ENCODE peak calls at places on chromosome 4, in nine cellular contexts. B is gastrocnemius medialis; A is thoracic aorta; C is A673; K is heart right ventricle; Q is PC-9; H is CD8-positive, alpha-beta memory T cell; Y is IMR-90; I is psoas muscle. G is an unnamed sample.

GRCh38 chr4:81757706-81758105 is 286.0 kb upstream of the RASGEF1B start:
- DNase-seq in H (no peak), K (no peak), B (no peak), Y (no peak), Q (no peak), I (no peak), C (no peak), A (no peak), G (no peak)

GRCh38 chr4:59127748-59128147 is 2017.6 kb upstream of the IGFBP7 start:
- DNase-seq in H (no peak), B (no peak), Q (no peak), I (no peak), K (no peak), C (no peak), A (no peak), Y (no peak), G (no peak)

GRCh38 chr4:38223306-38223705 is 263.1 kb downstream of the PTTG2 start:
- DNase-seq in K (no peak), C (no peak), H (no peak), Q (no peak), A (no peak), B (no peak), Y (no peak), I (no peak), G (no peak)

GRCh38 chr4:151675366-151676060 is 85.3 kb downstream of the GATB start:
- DNase-seq in H (no peak), K (no peak), A (no peak), I (no peak), Q (no peak), C (no peak), Y (no peak), B (no peak), G (no peak)

GRCh38 chr4:85741921-85742591 is 267.1 kb downstream of the ARHGAP24 start:
- DNase-seq in H (no peak), B (no peak), A (no peak), I (no peak), Y (no peak), C (peak; percentile 1), Q (no peak), K (peak; percentile 36), G (no peak)

GRCh38 chr4:128946929-128947328 is 137.4 kb downstream of the JADE1 start:
- DNase-seq in H (no peak), I (no peak), K (no peak), Y (no peak), C (no peak), Q (no peak), B (no peak), A (no peak), G (no peak)

GRCh38 chr4:8371251-8371995 is 69.1 kb downstream of the ACOX3 start:
- DNase-seq in Y (no peak), A (no peak), B (no peak), K (no peak), Q (no peak), C (no peak), I (peak; percentile 44), H (no peak), G (no peak)

GRCh38 chr4:105197777-105198176 is 51.1 kb downstream of the TET2 start:
- DNase-seq in H (no peak), A (no peak), B (no peak), Q (peak; percentile 3), K (no peak), I (no peak), C (no peak), Y (peak; percentile 43), G (no peak)

GRCh38 chr4:82789377-82789776 is 9.2 kb downstream of the SCD5 start:
- DNase-seq in Y (no peak), I (no peak), K (no peak), C (no peak), Q (no peak), H (no peak), A (no peak), B (no peak), G (no peak)

GRCh38 chr4:146053901-146054300 is 115.3 kb upstream of the ZNF827 start:
- DNase-seq in K (no peak), Q (no peak), Y (peak; percentile 11), C (no peak), B (no peak), A (no peak), I (no peak), H (no peak), G (no peak)

GRCh38 chr4:142656178-142656577 is 189.9 kb downstream of the INPP4B start:
- DNase-seq in Y (no peak), B (no peak), Q (peak; percentile 10), K (no peak), I (peak; percentile 23), C (peak; percentile 28), H (no peak), A (no peak), G (no peak)

GRCh38 chr4:10099521-10100325 is 16.9 kb downstream of the WDR1 start:
- DNase-seq in H (peak; percentile 58), K (no peak), C (no peak), I (no peak), A (no peak), Q (no peak), B (no peak), Y (no peak), G (no peak)

GRCh38 chr4:30616943-30617646 is 103.1 kb upstream of the PCDH7 start:
- DNase-seq in A (no peak), H (no peak), B (no peak), Q (no peak), I (no peak), Y (peak; percentile 10), K (no peak), C (no peak), G (no peak)

GRCh38 chr4:173835863-173836262 is 305.8 kb upstream of the HAND2 start:
- DNase-seq in I (no peak), B (no peak), A (no peak), Q (no peak), Y (peak; percentile 80), H (no peak), K (no peak), C (peak; percentile 51), G (peak; percentile 24)

GRCh38 chr4:58553031-58553430 is 1442.8 kb upstream of the IGFBP7 start:
- DNase-seq in K (no peak), Y (no peak), I (no peak), Q (no peak), C (no peak), B (no peak), A (no peak), H (no peak), G (no peak)

GRCh38 chr4:52260507-52261302 is 209.6 kb downstream of the SPATA18 start:
- DNase-seq in C (no peak), Q (no peak), A (no peak), Y (no peak), K (peak; percentile 18), B (no peak), I (peak; percentile 56), H (no peak), G (no peak)

GRCh38 chr4:168593399-168593798 is 96.5 kb downstream of the PALLD start:
- DNase-seq in Q (no peak), K (no peak), A (no peak), I (no peak), B (no peak), Y (peak; percentile 76), C (peak; percentile 72), H (no peak), G (no peak)

GRCh38 chr4:40699648-40700047 is 50.1 kb upstream of the NSUN7 start:
- DNase-seq in A (no peak), B (no peak), I (no peak), K (no peak), H (no peak), Y (peak; percentile 56), Q (no peak), C (no peak), G (no peak)

GRCh38 chr4:98908182-98908581 is 20.8 kb downstream of the EIF4E start:
- DNase-seq in K (no peak), C (no peak), I (no peak), Y (peak; percentile 4), B (no peak), Q (no peak), A (no peak), H (no peak), G (no peak)

GRCh38 chr4:2964077-2964471 is 703 bp downstream of the GRK4 start:
- DNase-seq in A (no peak), Y (no peak), B (no peak), Q (no peak), H (no peak), C (no peak), K (no peak), I (no peak), G (no peak)
- H3K27ac ChIP-seq in A (peak overlapping the region; percentile 66), Y (peak overlapping the region; percentile 59), B (peak overlapping the region; percentile 94), Q (no peak overlapping the region), H (peak overlapping the region; percentile 24), C (peak overlapping the region; percentile 89), K (peak overlapping the region; percentile 94), I (peak overlapping the region; percentile 98), G (no peak overlapping the region)

GRCh38 chr4:158170691-158171455 is 2.0 kb downstream of the GASK1B start:
- DNase-seq in K (peak; percentile 87), B (peak; percentile 17), I (peak; percentile 80), C (no peak), Q (peak; percentile 18), A (peak; percentile 49), Y (peak; percentile 23), H (peak; percentile 39), G (no peak)
- H3K27ac ChIP-seq in K (peak overlapping the region; percentile 94), B (peak overlapping the region; percentile 73), I (peak overlapping the region; percentile 56), C (peak overlapping the region; percentile 71), Q (no peak overlapping the region), A (peak overlapping the region; percentile 93), Y (peak overlapping the region; percentile 75), H (no peak overlapping the region), G (no peak overlapping the region)

GRCh38 chr4:112280657-112281056 is 5.0 kb downstream of the TIFA start:
- DNase-seq in I (no peak), Y (no peak), A (no peak), K (no peak), C (no peak), Q (no peak), H (no peak), B (no peak), G (no peak)

GRCh38 chr4:112277705-112278448 is 7.8 kb downstream of the TIFA start:
- DNase-seq in H (no peak), Q (no peak), I (no peak), K (no peak), A (no peak), B (no peak), Y (no peak), C (no peak), G (no peak)

GRCh38 chr4:112279025-112279881 is 6.5 kb downstream of the TIFA start:
- DNase-seq in A (no peak), Q (no peak), C (no peak), Y (peak; percentile 34), B (no peak), I (no peak), H (no peak), K (no peak), G (no peak)

GRCh38 chr4:112277220-112277619 is 8.5 kb downstream of the TIFA start:
- DNase-seq in I (no peak), B (no peak), Y (no peak), Q (no peak), K (no peak), H (no peak), A (no peak), C (no peak), G (no peak)

GRCh38 chr4:112279882-112280315 is 5.8 kb downstream of the TIFA start:
- DNase-seq in Y (peak; percentile 13), A (no peak), B (no peak), H (no peak), C (no peak), Q (no peak), K (no peak), I (no peak), G (no peak)
- H3K27ac ChIP-seq in Y (no peak overlapping the region), A (no peak overlapping the region), B (no peak overlapping the region), H (no peak overlapping the region), C (no peak overlapping the region), Q (no peak overlapping the region), K (peak overlapping the region; percentile 54), I (no peak overlapping the region), G (no peak overlapping the region)

GRCh38 chr4:138320856-138321255 is 78.7 kb upstream of the SLC7A11 start:
- DNase-seq in H (no peak), B (no peak), Q (no peak), K (no peak), C (no peak), Y (no peak), A (no peak), I (no peak), G (no peak)
- H3K27ac ChIP-seq in H (no peak overlapping the region), B (no peak overlapping the region), Q (no peak overlapping the region), K (no peak overlapping the region), C (no peak overlapping the region), Y (no peak overlapping the region), A (no peak overlapping the region), I (no peak overlapping the region), G (no peak overlapping the region)